ENCODE peak calls at places on chromosomes 3 and 15, in six cellular contexts. W, Q, A, X, R and G are unnamed samples. For H3K9me3 and H3K36me3, the result is how much of the 10 kb centered on the place peaks cover.

GRCh38 chr15:55461447-55461846 is 46.6 kb downstream of the DNAAF4 start:
- DNase-seq in X (no peak), R (no peak), Q (no peak), A (no peak), W (no peak), G (no peak)

GRCh38 chr3:33057320-33058298 is 39.3 kb downstream of the GLB1 start:
- DNase-seq in X (no peak), W (no peak), A (no peak), R (no peak), Q (no peak), G (no peak)

GRCh38 chr3:18411541-18411940 is 13.6 kb downstream of the SATB1 start:
- DNase-seq in R (no peak), W (no peak), A (no peak), X (no peak), Q (no peak), G (no peak)

GRCh38 chr3:195162033-195162669 is 108.8 kb downstream of the XXYLT1 start:
- DNase-seq in Q (no peak), R (no peak), X (no peak), W (no peak), A (no peak), G (no peak)

GRCh38 chr15:69469467-69470191 is 17.0 kb downstream of the RPLP1 start:
- DNase-seq in W (no peak), A (no peak), X (no peak), R (no peak), Q (no peak), G (no peak)

GRCh38 chr15:90382305-90382704 is 5.7 kb upstream of the IQGAP1 start:
- DNase-seq in A (no peak), X (no peak), R (no peak), Q (no peak), W (no peak), G (no peak)

GRCh38 chr3:107962946-107963345 is 127.9 kb downstream of the CD47 start:
- DNase-seq in Q (no peak), W (no peak), R (peak), A (peak), X (peak), G (no peak)

GRCh38 chr3:39896184-39896583 is 86.8 kb downstream of the MYRIP start:
- DNase-seq in W (no peak), X (no peak), Q (no peak), R (no peak), A (no peak), G (no peak)

GRCh38 chr3:135965129-135965505 is 411 bp upstream of the PPP2R3A start:
- DNase-seq in R (no peak), A (no peak), X (no peak), Q (no peak), W (no peak), G (no peak)

GRCh38 chr3:143070977-143071551 is 48.5 kb upstream of the CHST2 start:
- DNase-seq in W (peak), X (peak), A (peak), R (peak), Q (no peak), G (no peak)

GRCh38 chr3:186251948-186252619 is 110.0 kb downstream of the DGKG start:
- DNase-seq in W (no peak), R (no peak), Q (no peak), X (no peak), A (peak), G (no peak)

GRCh38 chr15:95655089-95655488 is 675.4 kb upstream of the NR2F2 start:
- DNase-seq in Q (no peak), X (no peak), W (no peak), A (no peak), R (no peak), G (no peak)
- H3K9me3 ChIP-seq in Q (under half), X (under half), W (under half), A (under half), R (under half), G (under half)

DNA sequence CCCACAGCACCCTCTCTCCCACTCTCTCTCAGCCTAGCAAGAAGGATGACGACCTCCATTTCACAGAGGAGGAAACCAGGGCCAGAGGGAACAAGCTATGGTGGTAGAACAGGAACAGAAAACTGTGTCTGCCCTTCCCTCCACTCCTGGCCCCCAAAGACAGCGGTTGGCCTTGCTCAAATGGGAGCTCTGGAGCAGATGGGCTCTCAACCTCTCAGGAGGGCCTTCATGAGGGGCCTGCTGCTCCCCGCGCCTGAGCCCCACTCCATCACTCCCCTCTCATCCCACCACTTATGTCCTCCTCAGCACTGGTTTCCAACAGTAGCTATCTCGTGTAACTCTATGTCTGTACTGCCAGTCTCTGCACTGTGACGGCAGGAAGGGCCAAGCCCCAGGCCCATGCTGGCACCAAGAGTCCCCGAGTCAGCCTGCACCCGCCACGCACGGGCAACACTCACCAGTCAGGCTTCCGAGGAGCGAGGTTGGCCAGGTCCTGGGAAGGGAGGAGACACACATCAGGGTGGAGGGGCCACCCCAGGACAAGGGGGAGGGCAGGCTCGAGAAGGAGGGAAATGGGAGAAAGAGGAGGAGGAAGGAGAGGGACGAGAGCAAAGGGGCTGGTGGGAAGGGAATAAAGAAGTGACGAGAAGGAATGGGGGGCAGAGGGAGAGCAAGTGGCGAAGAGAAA is 45.5 kb downstream of the PTH1R start:
- DNase-seq in R (no peak), A (no peak), W (no peak), X (no peak), Q (peak), G (no peak)
- H3K36me3 ChIP-seq in R (under half), A (under half), W (under half), X (half or more), Q (under half), G (under half)

GRCh38 chr15:77846360-77846759 is 213.6 kb upstream of the LINGO1 start:
- DNase-seq in R (no peak), Q (no peak), A (peak), W (no peak), X (no peak), G (no peak)
- H3K9me3 ChIP-seq in R (under half), Q (under half), A (under half), W (under half), X (under half), G (under half)

GRCh38 chr3:142003291-142003690 is 126.8 kb downstream of the ATP1B3 start:
- DNase-seq in W (no peak), R (no peak), Q (no peak), X (no peak), A (no peak), G (no peak)
- H3K36me3 ChIP-seq in W (under half), R (under half), Q (under half), X (under half), A (under half), G (under half)

DNA sequence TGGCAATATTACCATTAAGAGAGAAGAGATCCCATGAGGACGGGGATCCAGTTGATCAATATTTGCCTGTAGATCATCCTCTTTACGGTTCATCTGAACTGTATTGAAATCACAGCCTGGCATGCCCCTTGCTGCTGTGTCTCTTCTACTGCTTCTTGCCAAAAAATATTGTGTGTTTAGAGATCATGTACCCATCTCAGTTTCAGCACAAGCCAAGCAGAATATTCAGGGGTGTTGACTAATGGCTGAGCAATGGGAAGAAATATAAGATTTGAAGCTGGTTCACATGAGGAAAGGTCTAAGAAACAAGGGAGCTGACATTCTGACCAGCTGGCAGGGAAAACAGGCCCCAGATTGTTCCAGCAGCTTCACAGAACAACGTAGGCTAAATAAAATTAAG is 21.3 kb downstream of the ATP13A5 start:
- DNase-seq in X (no peak), W (no peak), R (no peak), Q (no peak), A (no peak), G (no peak)
- H3K9me3 ChIP-seq in X (under half), W (under half), R (under half), Q (under half), A (under half), G (under half)

DNA sequence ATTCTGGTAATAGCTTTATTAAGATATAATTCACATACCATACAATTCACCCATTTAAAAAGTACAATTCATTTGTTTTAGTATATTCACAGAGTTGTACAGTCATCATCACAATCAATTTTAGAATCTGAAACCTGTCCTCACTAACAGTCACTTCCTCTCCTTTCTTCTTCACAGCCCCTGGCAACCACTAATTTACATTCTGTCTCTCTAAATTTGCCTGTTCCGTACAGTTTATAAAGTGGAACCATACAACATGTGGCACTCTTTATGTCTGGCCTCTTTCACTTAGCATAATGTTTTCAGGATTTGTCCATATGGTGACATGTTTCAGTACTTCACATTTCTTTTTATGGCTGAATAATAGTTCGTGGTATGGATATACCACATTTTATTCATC is 22.7 kb downstream of the ERICH6 start:
- DNase-seq in Q (no peak), W (no peak), R (no peak), X (no peak), A (no peak), G (peak)
- H3K36me3 ChIP-seq in Q (under half), W (under half), R (under half), X (under half), A (under half), G (under half)

DNA sequence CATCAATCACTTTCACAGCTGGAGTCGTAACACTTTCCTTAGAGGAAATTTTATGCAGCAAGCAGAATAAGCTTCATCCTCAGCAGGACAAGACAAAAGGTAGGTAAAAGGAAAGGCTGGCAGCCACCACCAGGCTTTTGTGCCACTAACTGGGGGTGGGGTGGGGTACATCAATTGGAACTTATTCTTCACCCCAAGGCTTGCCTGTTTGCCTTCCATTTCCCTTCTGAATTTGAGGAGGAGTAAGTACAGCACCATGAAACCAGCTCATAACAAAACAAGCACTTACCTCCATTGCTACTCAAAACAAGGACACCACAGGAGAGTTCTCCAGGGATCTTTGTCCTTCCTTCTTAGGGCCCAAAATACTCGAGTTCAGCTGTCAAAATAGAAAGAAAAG is 296.8 kb downstream of the ARRDC4 start:
- DNase-seq in W (no peak), Q (no peak), R (no peak), A (no peak), X (no peak), G (no peak)
- H3K9me3 ChIP-seq in W (under half), Q (under half), R (under half), A (under half), X (under half), G (under half)

DNA sequence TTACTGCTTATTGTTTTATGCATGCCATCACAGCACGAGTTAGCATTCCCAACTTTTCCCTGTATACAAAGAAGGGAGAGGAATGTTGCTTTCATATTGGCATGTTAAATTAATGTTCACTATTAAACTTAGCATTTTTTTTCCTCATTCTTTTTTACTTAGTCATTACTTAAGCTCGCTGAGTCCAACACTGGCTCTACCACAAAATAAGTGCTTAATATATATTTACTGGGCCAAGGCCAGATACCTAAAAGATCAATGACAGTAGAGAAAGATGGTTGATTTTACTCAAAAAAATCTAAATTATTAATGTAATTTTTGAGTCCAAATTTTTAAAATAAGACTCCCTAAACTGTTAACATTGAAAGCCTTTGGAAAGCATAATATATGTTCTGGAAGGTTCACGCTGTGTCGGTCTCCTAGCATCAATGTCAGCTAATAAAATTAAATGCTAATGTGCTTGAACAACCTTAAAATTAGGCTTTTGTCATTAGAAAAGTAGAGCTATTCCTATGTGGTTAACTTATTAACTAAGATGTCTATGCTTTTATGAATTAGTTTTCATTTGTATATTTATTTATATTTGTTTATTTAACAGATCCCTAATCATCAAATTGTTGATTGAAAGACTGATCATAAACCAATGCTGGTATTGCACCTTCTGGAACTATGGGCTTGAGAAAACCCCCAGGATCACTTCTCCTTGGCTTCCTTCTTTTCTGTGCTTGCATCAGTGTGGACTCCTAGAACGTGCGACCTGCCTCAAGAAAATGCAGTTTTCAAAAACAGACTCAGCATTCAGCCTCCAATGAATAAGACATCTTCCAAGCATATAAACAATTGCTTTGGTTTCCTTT is 14.1 kb downstream of the THBS1 start:
- DNase-seq in A (peak), W (no peak), X (no peak), Q (no peak), R (no peak), G (no peak)
- H3K36me3 ChIP-seq in A (half or more), W (under half), X (under half), Q (under half), R (under half), G (under half)

GRCh38 chr3:178417736-178418135 is 118.5 kb upstream of the KCNMB2 start:
- DNase-seq in Q (no peak), W (no peak), A (no peak), X (peak), R (no peak), G (no peak)

GRCh38 chr3:178420033-178420432 is 116.2 kb upstream of the KCNMB2 start:
- DNase-seq in X (no peak), A (no peak), Q (no peak), W (no peak), R (no peak), G (no peak)

GRCh38 chr3:178419078-178419477 is 117.2 kb upstream of the KCNMB2 start:
- DNase-seq in X (peak), W (no peak), Q (no peak), A (peak), R (no peak), G (no peak)

GRCh38 chr3:178421069-178421468 is 115.2 kb upstream of the KCNMB2 start:
- DNase-seq in X (no peak), Q (no peak), A (no peak), R (no peak), W (no peak), G (no peak)

GRCh38 chr3:178422406-178422805 is 113.8 kb upstream of the KCNMB2 start:
- DNase-seq in X (no peak), W (no peak), R (no peak), Q (no peak), A (no peak), G (no peak)
- H3K9me3 ChIP-seq in X (under half), W (under half), R (under half), Q (under half), A (under half), G (under half)